ENCODE peak calls at places on chromosomes 12 and 14, in ten cellular contexts. One of them, this sample, is unnamed.

GRCh38 chr12:109586385-109587296 is 13.0 kb downstream of the MVK start:
- DNase-seq in activated CD4-positive, alpha-beta T cell treated with anti-CD3 and anti-CD28 coated beads, Interleukin-2, amount 50 U/mL, for 1 hour: no peak
- DNase-seq in GM18507: no peak
- DNase-seq in NCI-H1417 treated with DMSO at 0.1 percent for 48 hours: no peak
- DNase-seq in caudate nucleus: no peak
- DNase-seq in GDM1: no peak
- DNase-seq in RWPE1: no peak
- DNase-seq in NCI-H2029 treated with DMSO at 0.1 percent for 48 hours: peak
- DNase-seq in iPS-NIHi11: no peak
- DNase-seq in NCI-H1436: no peak
- DNase-seq in this sample: no peak

GRCh38 chr14:72104011-72104613 is 171.9 kb downstream of the RGS6 start:
- DNase-seq in activated CD4-positive, alpha-beta T cell treated with anti-CD3 and anti-CD28 coated beads, Interleukin-2, amount 50 U/mL, for 1 hour: peak
- DNase-seq in GM18507: peak
- DNase-seq in NCI-H1417 treated with DMSO at 0.1 percent for 48 hours: no peak
- DNase-seq in caudate nucleus: no peak
- DNase-seq in GDM1: peak
- DNase-seq in RWPE1: peak
- DNase-seq in NCI-H2029 treated with DMSO at 0.1 percent for 48 hours: no peak
- DNase-seq in iPS-NIHi11: peak
- DNase-seq in NCI-H1436: no peak
- DNase-seq in this sample: no peak

GRCh38 chr12:31412292-31412801 is 86.4 kb upstream of the SINHCAF start:
- DNase-seq in activated CD4-positive, alpha-beta T cell treated with anti-CD3 and anti-CD28 coated beads, Interleukin-2, amount 50 U/mL, for 1 hour: no peak
- DNase-seq in GM18507: no peak
- DNase-seq in NCI-H1417 treated with DMSO at 0.1 percent for 48 hours: no peak
- DNase-seq in caudate nucleus: no peak
- DNase-seq in GDM1: no peak
- DNase-seq in RWPE1: no peak
- DNase-seq in NCI-H2029 treated with DMSO at 0.1 percent for 48 hours: no peak
- DNase-seq in iPS-NIHi11: no peak
- DNase-seq in NCI-H1436: no peak
- DNase-seq in this sample: no peak

GRCh38 chr12:30794591-30795409 is 40.0 kb upstream of the CAPRIN2 start:
- DNase-seq in activated CD4-positive, alpha-beta T cell treated with anti-CD3 and anti-CD28 coated beads, Interleukin-2, amount 50 U/mL, for 1 hour: no peak
- DNase-seq in GM18507: no peak
- DNase-seq in NCI-H1417 treated with DMSO at 0.1 percent for 48 hours: no peak
- DNase-seq in caudate nucleus: peak
- DNase-seq in GDM1: no peak
- DNase-seq in RWPE1: peak
- DNase-seq in NCI-H2029 treated with DMSO at 0.1 percent for 48 hours: no peak
- DNase-seq in iPS-NIHi11: peak
- DNase-seq in NCI-H1436: no peak
- DNase-seq in this sample: no peak

GRCh38 chr12:105347486-105347885 is 17.0 kb downstream of the C12orf75 start:
- DNase-seq in activated CD4-positive, alpha-beta T cell treated with anti-CD3 and anti-CD28 coated beads, Interleukin-2, amount 50 U/mL, for 1 hour: no peak
- DNase-seq in GM18507: no peak
- DNase-seq in NCI-H1417 treated with DMSO at 0.1 percent for 48 hours: no peak
- DNase-seq in caudate nucleus: no peak
- DNase-seq in GDM1: no peak
- DNase-seq in RWPE1: no peak
- DNase-seq in NCI-H2029 treated with DMSO at 0.1 percent for 48 hours: no peak
- DNase-seq in iPS-NIHi11: no peak
- DNase-seq in NCI-H1436: no peak
- DNase-seq in this sample: no peak

GRCh38 chr12:72053604-72054003 is 115.0 kb downstream of the TPH2 start:
- DNase-seq in activated CD4-positive, alpha-beta T cell treated with anti-CD3 and anti-CD28 coated beads, Interleukin-2, amount 50 U/mL, for 1 hour: no peak
- DNase-seq in GM18507: no peak
- DNase-seq in NCI-H1417 treated with DMSO at 0.1 percent for 48 hours: no peak
- DNase-seq in caudate nucleus: no peak
- DNase-seq in GDM1: no peak
- DNase-seq in RWPE1: no peak
- DNase-seq in NCI-H2029 treated with DMSO at 0.1 percent for 48 hours: no peak
- DNase-seq in iPS-NIHi11: no peak
- DNase-seq in NCI-H1436: no peak
- DNase-seq in this sample: no peak

GRCh38 chr12:52156757-52157565 is 34.9 kb downstream of the KRT80 start:
- DNase-seq in activated CD4-positive, alpha-beta T cell treated with anti-CD3 and anti-CD28 coated beads, Interleukin-2, amount 50 U/mL, for 1 hour: peak
- DNase-seq in GM18507: no peak
- DNase-seq in NCI-H1417 treated with DMSO at 0.1 percent for 48 hours: no peak
- DNase-seq in caudate nucleus: peak
- DNase-seq in GDM1: peak
- DNase-seq in RWPE1: peak
- DNase-seq in NCI-H2029 treated with DMSO at 0.1 percent for 48 hours: peak
- DNase-seq in iPS-NIHi11: peak
- DNase-seq in NCI-H1436: peak
- DNase-seq in this sample: no peak

GRCh38 chr12:32365473-32366064 is 33.8 kb upstream of the FGD4 start:
- DNase-seq in activated CD4-positive, alpha-beta T cell treated with anti-CD3 and anti-CD28 coated beads, Interleukin-2, amount 50 U/mL, for 1 hour: peak
- DNase-seq in GM18507: peak
- DNase-seq in NCI-H1417 treated with DMSO at 0.1 percent for 48 hours: peak
- DNase-seq in caudate nucleus: no peak
- DNase-seq in GDM1: peak
- DNase-seq in RWPE1: peak
- DNase-seq in NCI-H2029 treated with DMSO at 0.1 percent for 48 hours: peak
- DNase-seq in iPS-NIHi11: peak
- DNase-seq in NCI-H1436: peak
- DNase-seq in this sample: peak

GRCh38 chr12:113295846-113296556 is 38.9 kb downstream of the SLC8B1 start:
- DNase-seq in activated CD4-positive, alpha-beta T cell treated with anti-CD3 and anti-CD28 coated beads, Interleukin-2, amount 50 U/mL, for 1 hour: no peak
- DNase-seq in GM18507: no peak
- DNase-seq in NCI-H1417 treated with DMSO at 0.1 percent for 48 hours: no peak
- DNase-seq in caudate nucleus: no peak
- DNase-seq in GDM1: no peak
- DNase-seq in RWPE1: no peak
- DNase-seq in NCI-H2029 treated with DMSO at 0.1 percent for 48 hours: no peak
- DNase-seq in iPS-NIHi11: no peak
- DNase-seq in NCI-H1436: no peak
- DNase-seq in this sample: no peak

GRCh38 chr12:94753071-94753779 is 102.9 kb upstream of the TMCC3 start:
- DNase-seq in activated CD4-positive, alpha-beta T cell treated with anti-CD3 and anti-CD28 coated beads, Interleukin-2, amount 50 U/mL, for 1 hour: no peak
- DNase-seq in GM18507: no peak
- DNase-seq in NCI-H1417 treated with DMSO at 0.1 percent for 48 hours: no peak
- DNase-seq in caudate nucleus: no peak
- DNase-seq in GDM1: no peak
- DNase-seq in RWPE1: peak
- DNase-seq in NCI-H2029 treated with DMSO at 0.1 percent for 48 hours: no peak
- DNase-seq in iPS-NIHi11: no peak
- DNase-seq in NCI-H1436: no peak
- DNase-seq in this sample: no peak

GRCh38 chr12:45010051-45010450 is 40.8 kb downstream of the DBX2 start:
- DNase-seq in activated CD4-positive, alpha-beta T cell treated with anti-CD3 and anti-CD28 coated beads, Interleukin-2, amount 50 U/mL, for 1 hour: no peak
- DNase-seq in GM18507: no peak
- DNase-seq in NCI-H1417 treated with DMSO at 0.1 percent for 48 hours: no peak
- DNase-seq in caudate nucleus: no peak
- DNase-seq in GDM1: no peak
- DNase-seq in RWPE1: peak
- DNase-seq in NCI-H2029 treated with DMSO at 0.1 percent for 48 hours: no peak
- DNase-seq in iPS-NIHi11: no peak
- DNase-seq in NCI-H1436: no peak
- DNase-seq in this sample: no peak

GRCh38 chr14:101357038-101357437 is 204.3 kb upstream of the DIO3 start:
- DNase-seq in activated CD4-positive, alpha-beta T cell treated with anti-CD3 and anti-CD28 coated beads, Interleukin-2, amount 50 U/mL, for 1 hour: no peak
- DNase-seq in GM18507: no peak
- DNase-seq in NCI-H1417 treated with DMSO at 0.1 percent for 48 hours: no peak
- DNase-seq in caudate nucleus: no peak
- DNase-seq in GDM1: no peak
- DNase-seq in RWPE1: no peak
- DNase-seq in NCI-H2029 treated with DMSO at 0.1 percent for 48 hours: no peak
- DNase-seq in iPS-NIHi11: no peak
- DNase-seq in NCI-H1436: no peak
- DNase-seq in this sample: no peak

GRCh38 chr14:99035268-99035667 is 236.7 kb downstream of the BCL11B start:
- DNase-seq in activated CD4-positive, alpha-beta T cell treated with anti-CD3 and anti-CD28 coated beads, Interleukin-2, amount 50 U/mL, for 1 hour: no peak
- DNase-seq in GM18507: no peak
- DNase-seq in NCI-H1417 treated with DMSO at 0.1 percent for 48 hours: no peak
- DNase-seq in caudate nucleus: no peak
- DNase-seq in GDM1: no peak
- DNase-seq in RWPE1: peak
- DNase-seq in NCI-H2029 treated with DMSO at 0.1 percent for 48 hours: no peak
- DNase-seq in iPS-NIHi11: no peak
- DNase-seq in NCI-H1436: no peak
- DNase-seq in this sample: no peak

GRCh38 chr14:73269729-73270651 is 32.7 kb downstream of the PAPLN start:
- DNase-seq in activated CD4-positive, alpha-beta T cell treated with anti-CD3 and anti-CD28 coated beads, Interleukin-2, amount 50 U/mL, for 1 hour: no peak
- DNase-seq in GM18507: peak
- DNase-seq in NCI-H1417 treated with DMSO at 0.1 percent for 48 hours: no peak
- DNase-seq in caudate nucleus: no peak
- DNase-seq in GDM1: no peak
- DNase-seq in RWPE1: no peak
- DNase-seq in NCI-H2029 treated with DMSO at 0.1 percent for 48 hours: no peak
- DNase-seq in iPS-NIHi11: peak
- DNase-seq in NCI-H1436: no peak
- DNase-seq in this sample: no peak

GRCh38 chr14:87888136-87888999 is 104.6 kb downstream of the GALC start:
- DNase-seq in activated CD4-positive, alpha-beta T cell treated with anti-CD3 and anti-CD28 coated beads, Interleukin-2, amount 50 U/mL, for 1 hour: no peak
- DNase-seq in GM18507: no peak
- DNase-seq in NCI-H1417 treated with DMSO at 0.1 percent for 48 hours: no peak
- DNase-seq in caudate nucleus: no peak
- DNase-seq in GDM1: peak
- DNase-seq in RWPE1: no peak
- DNase-seq in NCI-H2029 treated with DMSO at 0.1 percent for 48 hours: no peak
- DNase-seq in iPS-NIHi11: peak
- DNase-seq in NCI-H1436: no peak
- DNase-seq in this sample: no peak

GRCh38 chr12:18982226-18982949 is 147.1 kb upstream of the PLEKHA5 start:
- DNase-seq in activated CD4-positive, alpha-beta T cell treated with anti-CD3 and anti-CD28 coated beads, Interleukin-2, amount 50 U/mL, for 1 hour: no peak
- DNase-seq in GM18507: no peak
- DNase-seq in NCI-H1417 treated with DMSO at 0.1 percent for 48 hours: no peak
- DNase-seq in caudate nucleus: no peak
- DNase-seq in GDM1: peak
- DNase-seq in RWPE1: no peak
- DNase-seq in NCI-H2029 treated with DMSO at 0.1 percent for 48 hours: no peak
- DNase-seq in iPS-NIHi11: no peak
- DNase-seq in NCI-H1436: no peak
- DNase-seq in this sample: no peak

GRCh38 chr12:53965251-53966069 is 7.5 kb upstream of the HOXC11 start:
- DNase-seq in activated CD4-positive, alpha-beta T cell treated with anti-CD3 and anti-CD28 coated beads, Interleukin-2, amount 50 U/mL, for 1 hour: no peak
- DNase-seq in GM18507: no peak
- DNase-seq in NCI-H1417 treated with DMSO at 0.1 percent for 48 hours: no peak
- DNase-seq in caudate nucleus: no peak
- DNase-seq in GDM1: no peak
- DNase-seq in RWPE1: no peak
- DNase-seq in NCI-H2029 treated with DMSO at 0.1 percent for 48 hours: no peak
- DNase-seq in iPS-NIHi11: no peak
- DNase-seq in NCI-H1436: no peak
- DNase-seq in this sample: no peak

GRCh38 chr12:85829391-85829790 is 6.8 kb downstream of the RASSF9 start:
- DNase-seq in activated CD4-positive, alpha-beta T cell treated with anti-CD3 and anti-CD28 coated beads, Interleukin-2, amount 50 U/mL, for 1 hour: no peak
- DNase-seq in GM18507: no peak
- DNase-seq in NCI-H1417 treated with DMSO at 0.1 percent for 48 hours: no peak
- DNase-seq in caudate nucleus: no peak
- DNase-seq in GDM1: no peak
- DNase-seq in RWPE1: peak
- DNase-seq in NCI-H2029 treated with DMSO at 0.1 percent for 48 hours: no peak
- DNase-seq in iPS-NIHi11: no peak
- DNase-seq in NCI-H1436: no peak
- DNase-seq in this sample: no peak

GRCh38 chr12:26678697-26679660 is 154.0 kb downstream of the ITPR2 start:
- DNase-seq in activated CD4-positive, alpha-beta T cell treated with anti-CD3 and anti-CD28 coated beads, Interleukin-2, amount 50 U/mL, for 1 hour: no peak
- DNase-seq in GM18507: no peak
- DNase-seq in NCI-H1417 treated with DMSO at 0.1 percent for 48 hours: no peak
- DNase-seq in caudate nucleus: no peak
- DNase-seq in GDM1: no peak
- DNase-seq in RWPE1: no peak
- DNase-seq in NCI-H2029 treated with DMSO at 0.1 percent for 48 hours: no peak
- DNase-seq in iPS-NIHi11: peak
- DNase-seq in NCI-H1436: no peak
- DNase-seq in this sample: no peak

GRCh38 chr14:93720981-93721483 is 67.3 kb downstream of the PRIMA1 start:
- DNase-seq in activated CD4-positive, alpha-beta T cell treated with anti-CD3 and anti-CD28 coated beads, Interleukin-2, amount 50 U/mL, for 1 hour: no peak
- DNase-seq in GM18507: no peak
- DNase-seq in NCI-H1417 treated with DMSO at 0.1 percent for 48 hours: no peak
- DNase-seq in caudate nucleus: no peak
- DNase-seq in GDM1: no peak
- DNase-seq in RWPE1: no peak
- DNase-seq in NCI-H2029 treated with DMSO at 0.1 percent for 48 hours: no peak
- DNase-seq in iPS-NIHi11: no peak
- DNase-seq in NCI-H1436: no peak
- DNase-seq in this sample: no peak

GRCh38 chr14:53796734-53797133 is 159.9 kb downstream of the BMP4 start:
- DNase-seq in activated CD4-positive, alpha-beta T cell treated with anti-CD3 and anti-CD28 coated beads, Interleukin-2, amount 50 U/mL, for 1 hour: no peak
- DNase-seq in GM18507: no peak
- DNase-seq in NCI-H1417 treated with DMSO at 0.1 percent for 48 hours: no peak
- DNase-seq in caudate nucleus: no peak
- DNase-seq in GDM1: no peak
- DNase-seq in RWPE1: no peak
- DNase-seq in NCI-H2029 treated with DMSO at 0.1 percent for 48 hours: no peak
- DNase-seq in iPS-NIHi11: no peak
- DNase-seq in NCI-H1436: no peak
- DNase-seq in this sample: no peak

GRCh38 chr12:52692253-52692652 is 11.1 kb downstream of the KRT77 start:
- DNase-seq in activated CD4-positive, alpha-beta T cell treated with anti-CD3 and anti-CD28 coated beads, Interleukin-2, amount 50 U/mL, for 1 hour: no peak
- DNase-seq in GM18507: no peak
- DNase-seq in NCI-H1417 treated with DMSO at 0.1 percent for 48 hours: no peak
- DNase-seq in caudate nucleus: no peak
- DNase-seq in GDM1: no peak
- DNase-seq in RWPE1: no peak
- DNase-seq in NCI-H2029 treated with DMSO at 0.1 percent for 48 hours: no peak
- DNase-seq in iPS-NIHi11: peak
- DNase-seq in NCI-H1436: no peak
- DNase-seq in this sample: no peak

GRCh38 chr14:53701108-53701875 is 255.3 kb downstream of the BMP4 start:
- DNase-seq in activated CD4-positive, alpha-beta T cell treated with anti-CD3 and anti-CD28 coated beads, Interleukin-2, amount 50 U/mL, for 1 hour: no peak
- DNase-seq in GM18507: no peak
- DNase-seq in NCI-H1417 treated with DMSO at 0.1 percent for 48 hours: no peak
- DNase-seq in caudate nucleus: no peak
- DNase-seq in GDM1: no peak
- DNase-seq in RWPE1: no peak
- DNase-seq in NCI-H2029 treated with DMSO at 0.1 percent for 48 hours: no peak
- DNase-seq in iPS-NIHi11: no peak
- DNase-seq in NCI-H1436: no peak
- DNase-seq in this sample: no peak

GRCh38 chr14:61977217-61977616 is 215.0 kb downstream of the SNAPC1 start:
- DNase-seq in activated CD4-positive, alpha-beta T cell treated with anti-CD3 and anti-CD28 coated beads, Interleukin-2, amount 50 U/mL, for 1 hour: no peak
- DNase-seq in GM18507: no peak
- DNase-seq in NCI-H1417 treated with DMSO at 0.1 percent for 48 hours: no peak
- DNase-seq in caudate nucleus: no peak
- DNase-seq in GDM1: no peak
- DNase-seq in RWPE1: no peak
- DNase-seq in NCI-H2029 treated with DMSO at 0.1 percent for 48 hours: no peak
- DNase-seq in iPS-NIHi11: no peak
- DNase-seq in NCI-H1436: no peak
- DNase-seq in this sample: no peak

GRCh38 chr12:67661311-67662011 is 12.9 kb downstream of the DYRK2 start:
- DNase-seq in activated CD4-positive, alpha-beta T cell treated with anti-CD3 and anti-CD28 coated beads, Interleukin-2, amount 50 U/mL, for 1 hour: no peak
- DNase-seq in GM18507: no peak
- DNase-seq in NCI-H1417 treated with DMSO at 0.1 percent for 48 hours: no peak
- DNase-seq in caudate nucleus: no peak
- DNase-seq in GDM1: no peak
- DNase-seq in RWPE1: no peak
- DNase-seq in NCI-H2029 treated with DMSO at 0.1 percent for 48 hours: no peak
- DNase-seq in iPS-NIHi11: no peak
- DNase-seq in NCI-H1436: no peak
- DNase-seq in this sample: no peak

GRCh38 chr12:100864366-100864765 is 69.8 kb downstream of the ANO4 start:
- DNase-seq in activated CD4-positive, alpha-beta T cell treated with anti-CD3 and anti-CD28 coated beads, Interleukin-2, amount 50 U/mL, for 1 hour: no peak
- DNase-seq in GM18507: no peak
- DNase-seq in NCI-H1417 treated with DMSO at 0.1 percent for 48 hours: no peak
- DNase-seq in caudate nucleus: no peak
- DNase-seq in GDM1: no peak
- DNase-seq in RWPE1: no peak
- DNase-seq in NCI-H2029 treated with DMSO at 0.1 percent for 48 hours: no peak
- DNase-seq in iPS-NIHi11: no peak
- DNase-seq in NCI-H1436: no peak
- DNase-seq in this sample: no peak

GRCh38 chr14:101027966-101028365 is 124.4 kb upstream of the RTL1 start:
- DNase-seq in activated CD4-positive, alpha-beta T cell treated with anti-CD3 and anti-CD28 coated beads, Interleukin-2, amount 50 U/mL, for 1 hour: no peak
- DNase-seq in GM18507: no peak
- DNase-seq in NCI-H1417 treated with DMSO at 0.1 percent for 48 hours: no peak
- DNase-seq in caudate nucleus: no peak
- DNase-seq in GDM1: no peak
- DNase-seq in RWPE1: no peak
- DNase-seq in NCI-H2029 treated with DMSO at 0.1 percent for 48 hours: no peak
- DNase-seq in iPS-NIHi11: no peak
- DNase-seq in NCI-H1436: no peak
- DNase-seq in this sample: no peak

GRCh38 chr12:109310247-109311125 is 1.4 kb upstream of the FOXN4 start:
- DNase-seq in activated CD4-positive, alpha-beta T cell treated with anti-CD3 and anti-CD28 coated beads, Interleukin-2, amount 50 U/mL, for 1 hour: no peak
- DNase-seq in GM18507: no peak
- DNase-seq in NCI-H1417 treated with DMSO at 0.1 percent for 48 hours: peak
- DNase-seq in caudate nucleus: no peak
- DNase-seq in GDM1: no peak
- DNase-seq in RWPE1: no peak
- DNase-seq in NCI-H2029 treated with DMSO at 0.1 percent for 48 hours: peak
- DNase-seq in iPS-NIHi11: no peak
- DNase-seq in NCI-H1436: peak
- DNase-seq in this sample: peak